ENCODE peak calls at places on chromosomes 12 and 14, in eight cellular contexts. F, I, S, O, Q, B, D and H are unnamed samples.

GRCh38 chr14:34501997-34502396 is 37.5 kb downstream of the EAPP start:
- DNase-seq in F (no peak), I (no peak), S (no peak), O (no peak), Q (peak; percentile 73), B (no peak), D (no peak), H (no peak)

GRCh38 chr14:101563654-101564443 is 2.6 kb downstream of the DIO3 start:
- DNase-seq in F (no peak), I (no peak), S (no peak), O (no peak), Q (no peak), B (no peak), D (no peak), H (no peak)

GRCh38 chr12:66823857-66824570 is 145.1 kb upstream of the GRIP1 start:
- DNase-seq in F (no peak), I (no peak), S (no peak), O (no peak), Q (no peak), B (no peak), D (peak; percentile 18), H (no peak)

GRCh38 chr14:23512156-23512555 is 39.4 kb downstream of the ZFHX2 start:
- DNase-seq in F (no peak), I (no peak), S (no peak), O (no peak), Q (no peak), B (no peak), D (no peak), H (no peak)

GRCh38 chr12:83008703-83009102 is 322.0 kb downstream of the TMTC2 start:
- DNase-seq in F (no peak), I (no peak), S (no peak), O (no peak), Q (no peak), B (no peak), D (no peak), H (no peak)

GRCh38 chr12:97323154-97323553 is 139.4 kb upstream of the RMST start:
- DNase-seq in F (no peak), I (no peak), S (no peak), O (no peak), Q (no peak), B (no peak), D (no peak), H (no peak)

GRCh38 chr12:5318874-5319273 is 113.0 kb upstream of the NTF3 start:
- DNase-seq in F (no peak), I (no peak), S (peak; percentile 76), O (no peak), Q (peak; percentile 54), B (peak; percentile 25), D (peak; percentile 1), H (no peak)

GRCh38 chr12:234891-235415 is 21.0 kb upstream of the SLC6A12 start:
- DNase-seq in F (peak; percentile 27), I (no peak), S (no peak), O (no peak), Q (no peak), B (no peak), D (no peak), H (no peak)

GRCh38 chr14:53327716-53328115 is 174.6 kb upstream of the DDHD1 start:
- DNase-seq in F (no peak), I (no peak), S (peak; percentile 10), O (no peak), Q (peak; percentile 63), B (peak; percentile 37), D (peak; percentile 15), H (no peak)

GRCh38 chr14:34733245-34733644 is 18.9 kb upstream of the CFL2 start:
- DNase-seq in F (no peak), I (no peak), S (peak; percentile 80), O (no peak), Q (peak; percentile 75), B (peak; percentile 52), D (no peak), H (no peak)

GRCh38 chr14:91519239-91520036 is 9.3 kb upstream of the PPP4R3A start:
- DNase-seq in F (no peak), I (no peak), S (no peak), O (no peak), Q (no peak), B (no peak), D (no peak), H (no peak)

GRCh38 chr12:25725874-25726273 is 172.8 kb upstream of the LMNTD1 start:
- DNase-seq in F (no peak), I (no peak), S (peak; percentile 87), O (no peak), Q (peak; percentile 91), B (no peak), D (no peak), H (no peak)

GRCh38 chr14:38210587-38211257 is 3.0 kb downstream of the SSTR1 start:
- DNase-seq in F (no peak), I (no peak), S (peak; percentile 72), O (no peak), Q (peak; percentile 36), B (no peak), D (no peak), H (no peak)

GRCh38 chr14:105854600-105855245 is 328.3 kb downstream of the TMEM121 start:
- DNase-seq in F (peak; percentile 29), I (no peak), S (no peak), O (no peak), Q (no peak), B (no peak), D (no peak), H (no peak)

GRCh38 chr14:103188691-103189480 is 65.6 kb downstream of the TNFAIP2 start:
- DNase-seq in F (peak; percentile 65), I (peak; percentile 1), S (peak; percentile 29), O (no peak), Q (peak; percentile 23), B (no peak), D (no peak), H (peak; percentile 30)

GRCh38 chr14:77212933-77213656 is 31.5 kb downstream of the TMEM63C start:
- DNase-seq in F (peak; percentile 72), I (peak; percentile 11), S (no peak), O (no peak), Q (peak; percentile 5), B (peak; percentile 67), D (no peak), H (peak; percentile 49)

GRCh38 chr14:102196436-102197230 is 56.9 kb downstream of the WDR20 start:
- DNase-seq in F (no peak), I (no peak), S (no peak), O (no peak), Q (no peak), B (no peak), D (no peak), H (no peak)

GRCh38 chr12:49019435-49020317 is 1.1 kb upstream of the PRKAG1 start:
- DNase-seq in F (no peak), I (peak; percentile 36), S (peak; percentile 52), O (peak; percentile 65), Q (peak; percentile 35), B (no peak), D (no peak), H (peak; percentile 93)